ENCODE peak calls at places on chromosomes 16 and 17, in seven cellular contexts. L is Caki2, A is fibroblast of lung, Q is left colon, Z is iris pigment epithelial cell, J is NCI-H345, S is H54. E is an unnamed sample.

GRCh38 chr17:34397265-34397664 is 34.2 kb upstream of the CCL1 start:
- DNase-seq in J (no peak), A (no peak), Q (no peak), S (no peak), L (no peak), Z (no peak), E (no peak)

GRCh38 chr17:74190807-74191206 is 12.7 kb upstream of the RPL38 start:
- DNase-seq in L (no peak), J (no peak), Z (no peak), A (peak), Q (no peak), S (no peak), E (no peak)

GRCh38 chr16:50015631-50016030 is 9.4 kb upstream of the CNEP1R1 start:
- DNase-seq in S (no peak), L (no peak), Q (no peak), Z (no peak), J (no peak), A (no peak), E (no peak)

GRCh38 chr17:72358465-72358864 is 237.6 kb downstream of the SOX9 start:
- DNase-seq in Z (peak), A (peak), L (no peak), S (peak), J (no peak), Q (no peak), E (no peak)

GRCh38 chr17:2893422-2893914 is 97.2 kb downstream of the RAP1GAP2 start:
- DNase-seq in J (no peak), L (no peak), Z (no peak), S (peak), Q (peak), A (no peak), E (no peak)

GRCh38 chr16:75287708-75288107 is 36.3 kb upstream of the BCAR1 start:
- DNase-seq in J (no peak), L (peak), Z (no peak), A (no peak), Q (no peak), S (no peak), E (no peak)

GRCh38 chr17:44071772-44072171 is 1.2 kb downstream of the G6PC3 start:
- DNase-seq in Z (no peak), A (no peak), S (no peak), Q (no peak), L (no peak), J (no peak), E (no peak)

GRCh38 chr17:82031303-82031884 is at the start of gene RAC3:
- DNase-seq in S (peak), A (peak), L (no peak), Q (no peak), J (peak), Z (peak), E (no peak)

GRCh38 chr17:36611345-36612072 is 10.1 kb downstream of the MRM1 start:
- DNase-seq in Q (no peak), Z (peak), L (peak), S (peak), J (no peak), A (peak), E (no peak)

GRCh38 chr16:81551141-81551808 is 106.7 kb downstream of the CMIP start:
- DNase-seq in J (no peak), A (no peak), Z (peak), Q (no peak), S (peak), L (peak), E (no peak)

GRCh38 chr17:82380860-82381702 is 9.5 kb downstream of the UTS2R start:
- DNase-seq in S (no peak), Q (no peak), A (no peak), J (peak), L (no peak), Z (peak), E (no peak)

GRCh38 chr16:65388592-65388991 is 266.7 kb upstream of the CDH11 start:
- DNase-seq in S (no peak), A (peak), Z (peak), J (no peak), L (no peak), Q (no peak), E (no peak)